ENCODE peak calls at places on chromosomes 3 and 15, in ten cellular contexts. F is T-helper 1 cell; K is stimulated activated CD4-positive, alpha-beta T cell treated with anti-CD3 and anti-CD28 coated beads, Interleukin-1b, Interleukin-23, amount 100 ng/mL, for 4 hours; S is nephron progenitor cell; G is amygdala; Z is type B pancreatic cell; R is Daoy; Q is HL-60; D is GM13977; N is HepG2. Y is an unnamed sample.
A peak's percentile ranks its signal among the peaks of the same experiment; 100 is the strongest.

GRCh38 chr3:64651791-64652241 is 36.0 kb downstream of the ADAMTS9 start:
- DNase-seq in K (no peak), Z (no peak), N (no peak), D (no peak), G (no peak), F (no peak), Q (no peak), R (no peak), S (no peak), Y (no peak)

GRCh38 chr3:186318135-186318534 is 43.9 kb downstream of the DGKG start:
- DNase-seq in G (no peak), N (peak; percentile 6), F (no peak), Q (no peak), K (no peak), R (peak; percentile 65), Z (no peak), D (no peak), S (no peak), Y (no peak)

GRCh38 chr3:110903771-110904532 is 167.7 kb upstream of the NECTIN3 start:
- DNase-seq in Z (no peak), G (no peak), S (no peak), F (no peak), Q (no peak), N (no peak), K (no peak), D (no peak), R (no peak), Y (no peak)

GRCh38 chr3:15471861-15472260 is 44.5 kb downstream of the EAF1 start:
- DNase-seq in N (no peak), Q (no peak), Z (no peak), G (no peak), R (no peak), F (no peak), D (no peak), K (no peak), S (no peak), Y (no peak)

GRCh38 chr3:48990636-48991421 is 788 bp downstream of the P4HTM start:
- DNase-seq in D (no peak), F (no peak), Q (peak; percentile 48), R (no peak), G (no peak), N (no peak), Z (no peak), K (no peak), S (peak; percentile 39), Y (peak; percentile 60)

GRCh38 chr15:54026891-54027290 is 48.6 kb downstream of the UNC13C start:
- DNase-seq in Q (no peak), G (no peak), N (no peak), Z (no peak), R (no peak), S (no peak), F (no peak), D (no peak), K (no peak), Y (no peak)

GRCh38 chr15:27538325-27538724 is 560.8 kb downstream of the OCA2 start:
- DNase-seq in S (no peak), N (no peak), K (no peak), F (no peak), R (no peak), G (no peak), Q (no peak), D (no peak), Z (no peak), Y (no peak)

GRCh38 chr15:89963301-89964288 is 37.5 kb upstream of the ZNF710 start:
- DNase-seq in R (no peak), K (no peak), F (no peak), G (no peak), D (no peak), Q (peak; percentile 98), Z (no peak), N (no peak), S (no peak), Y (peak; percentile 93)

GRCh38 chr3:27311400-27311799 is 57.8 kb downstream of the NEK10 start:
- DNase-seq in S (no peak), R (peak; percentile 93), Z (no peak), Q (no peak), F (no peak), G (no peak), K (no peak), D (no peak), N (peak; percentile 27), Y (no peak)

GRCh38 chr3:171967137-171967783 is 72.1 kb upstream of the FNDC3B start:
- DNase-seq in Z (no peak), K (no peak), R (peak; percentile 72), S (no peak), N (peak; percentile 96), F (no peak), Q (peak; percentile 77), G (no peak), D (no peak), Y (peak; percentile 92)

Y was measured in AML-193.